ENCODE peak calls at places on chromosomes 1 and 21, in five cellular contexts. K is colonic mucosa, E is NB4, A is Panc1, Q is retinal pigment epithelial cell. X is an unnamed sample.

GRCh38 chr1:175274368-175274767 is 81.8 kb upstream of the KIAA0040 start:
- DNase-seq in K (no peak), E (no peak), A (no peak), Q (no peak), X (peak)

GRCh38 chr1:55362558-55362957 is 147.4 kb upstream of the USP24 start:
- DNase-seq in K (no peak), E (no peak), A (no peak), Q (peak), X (no peak)

GRCh38 chr1:40844887-40845878 is 17.0 kb downstream of the CITED4 start:
- DNase-seq in K (no peak), E (no peak), A (no peak), Q (no peak), X (no peak)

GRCh38 chr1:82099170-82099569 is 298.4 kb downstream of the ADGRL2 start:
- DNase-seq in K (no peak), E (no peak), A (no peak), Q (no peak), X (no peak)

GRCh38 chr1:162856260-162856659 is 4.7 kb downstream of the CCDC190 start:
- DNase-seq in K (no peak), E (no peak), A (no peak), Q (peak), X (no peak)

GRCh38 chr1:67701876-67702275 is 16.9 kb downstream of the GADD45A start:
- DNase-seq in K (no peak), E (no peak), A (no peak), Q (no peak), X (no peak)

GRCh38 chr1:55143686-55144085 is 71.5 kb downstream of the USP24 start:
- DNase-seq in K (no peak), E (peak), A (no peak), Q (no peak), X (peak)

GRCh38 chr1:186682721-186683120 is 2.5 kb upstream of the PTGS2 start:
- DNase-seq in K (no peak), E (no peak), A (no peak), Q (no peak), X (no peak)

GRCh38 chr1:69494171-69494570 is 73.6 kb upstream of the LRRC7 start:
- DNase-seq in K (no peak), E (no peak), A (no peak), Q (peak), X (no peak)

GRCh38 chr21:35314896-35315582 is 265.9 kb upstream of the RUNX1 start:
- DNase-seq in K (no peak), E (no peak), A (no peak), Q (no peak), X (no peak)

GRCh38 chr1:116874622-116875277 is 35.0 kb upstream of the PTGFRN start:
- DNase-seq in K (no peak), E (peak), A (no peak), Q (no peak), X (peak)

GRCh38 chr1:7117599-7118281 is 332.5 kb downstream of the CAMTA1 start:
- DNase-seq in K (no peak), E (peak), A (no peak), Q (peak), X (no peak)

GRCh38 chr1:176801553-176802020 is 338.6 kb downstream of the PAPPA2 start:
- DNase-seq in K (peak), E (no peak), A (no peak), Q (no peak), X (no peak)

GRCh38 chr1:185846672-185847440 is 112.7 kb downstream of the HMCN1 start:
- DNase-seq in K (no peak), E (no peak), A (no peak), Q (no peak), X (no peak)

GRCh38 chr1:168803696-168804510 is 74.9 kb upstream of the DPT start:
- DNase-seq in K (peak), E (no peak), A (no peak), Q (no peak), X (no peak)

GRCh38 chr1:201605385-201605747 is 66.4 kb downstream of the NAV1 start:
- DNase-seq in K (no peak), E (no peak), A (no peak), Q (no peak), X (no peak)

GRCh38 chr1:32925360-32926142 is 24.4 kb upstream of the TMEM54 start:
- DNase-seq in K (no peak), E (no peak), A (no peak), Q (no peak), X (no peak)

GRCh38 chr1:89465201-89465600 is 59.4 kb upstream of the LRRC8B start:
- DNase-seq in K (no peak), E (peak), A (no peak), Q (no peak), X (peak)

GRCh38 chr1:183417691-183418491 is at the start of gene NMNAT2:
- DNase-seq in K (no peak), E (no peak), A (no peak), Q (no peak), X (no peak)

GRCh38 chr1:169115891-169116585 is 9.5 kb downstream of the ATP1B1 start:
- DNase-seq in K (peak), E (no peak), A (no peak), Q (no peak), X (peak)

DNA sequence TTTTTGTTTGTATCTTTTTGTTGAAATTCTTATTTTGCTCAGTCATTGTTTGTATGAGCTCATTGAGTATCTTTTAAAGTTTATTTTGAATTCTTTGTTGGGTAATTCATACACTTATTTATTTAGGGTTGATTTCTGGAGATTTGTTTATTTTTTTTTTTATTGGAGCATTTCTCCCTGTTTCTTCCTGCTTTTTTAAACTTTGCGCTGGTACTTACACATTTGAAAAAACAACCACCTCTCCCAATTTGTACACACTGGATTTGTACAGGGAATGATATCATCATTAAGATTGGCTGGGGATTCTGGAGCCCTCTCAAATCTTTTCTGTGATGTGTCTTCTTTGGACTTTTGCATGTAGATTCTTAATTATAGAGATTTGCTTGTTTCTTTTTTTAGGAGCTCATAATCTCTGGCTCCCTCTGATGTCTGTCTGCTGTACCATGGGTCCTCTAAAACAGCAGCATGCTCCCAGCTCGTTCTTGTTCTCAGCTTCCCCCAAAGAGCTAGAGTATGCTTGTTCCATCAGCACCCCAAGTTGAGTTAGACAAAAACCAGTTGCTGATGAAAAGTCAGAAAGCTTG is 310.7 kb downstream of the DUSP10 start:
- DNase-seq in K (no peak), E (no peak), A (no peak), Q (no peak), X (no peak)
- TF ChIP-seq CTCF in K (no peak), E (no peak), A (peak), Q (peak), X (no peak)

GRCh38 chr1:28812669-28813468 is 899 bp downstream of the OPRD1 start:
- DNase-seq in K (no peak), E (no peak), A (no peak), Q (no peak), X (no peak)
- H3K4me3 ChIP-seq in K (no peak), E (no peak), A (peak), Q (no peak), X (no peak)

GRCh38 chr1:165763442-165763841 is 5.2 kb downstream of the TMCO1 start:
- DNase-seq in K (no peak), E (no peak), A (no peak), Q (no peak), X (no peak)

GRCh38 chr1:165773324-165773965 is 4.8 kb upstream of the TMCO1 start:
- DNase-seq in K (no peak), E (no peak), A (peak), Q (peak), X (no peak)

GRCh38 chr1:165764277-165764676 is 4.4 kb downstream of the TMCO1 start:
- DNase-seq in K (no peak), E (no peak), A (no peak), Q (no peak), X (no peak)

GRCh38 chr1:165772739-165773138 is 4.1 kb upstream of the TMCO1 start:
- DNase-seq in K (no peak), E (no peak), A (no peak), Q (no peak), X (no peak)

DNA sequence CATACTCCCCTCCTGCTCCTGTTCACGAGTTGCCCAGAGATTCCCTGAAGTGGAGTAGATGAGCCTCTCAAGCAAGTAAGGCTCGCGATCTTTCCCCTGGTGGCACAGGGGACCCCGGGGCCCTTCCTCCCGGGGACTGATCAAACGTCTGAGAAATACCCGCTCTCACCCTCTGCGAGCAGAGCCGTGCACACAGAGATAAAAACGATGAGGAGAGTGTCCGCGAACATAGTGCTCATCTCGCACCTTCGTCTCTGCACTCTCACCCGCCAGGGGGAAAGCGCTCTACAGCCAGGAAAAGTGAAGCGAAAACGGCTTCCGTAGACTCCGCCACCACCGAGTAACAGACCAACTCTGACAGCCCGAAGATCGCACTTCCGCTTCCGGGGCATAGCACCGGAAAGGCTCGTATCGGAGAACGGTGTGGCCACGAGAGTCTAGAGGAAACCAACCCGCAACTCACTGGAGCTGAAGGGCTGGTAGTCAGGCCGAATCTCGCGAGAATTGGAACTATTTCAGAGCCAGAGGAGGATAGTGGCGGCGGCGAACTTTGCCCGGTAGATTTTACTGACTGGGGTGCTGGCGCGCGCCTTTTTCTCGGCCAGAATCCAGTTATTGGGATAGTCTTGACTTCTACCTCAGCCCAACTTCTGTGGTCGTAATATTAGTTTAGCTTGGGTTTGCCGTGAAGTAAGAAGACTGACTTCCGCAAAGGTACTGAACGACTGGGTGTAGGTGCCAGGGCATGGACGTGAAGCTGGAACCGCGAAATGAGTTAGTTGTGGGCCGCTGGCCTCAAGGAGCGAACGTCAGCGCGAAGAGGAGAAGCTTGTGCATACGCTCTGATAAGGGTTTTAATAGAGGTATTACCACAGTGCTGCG is at the start of gene TMCO1:
- DNase-seq in K (peak), E (peak), A (peak), Q (peak), X (peak)
- TF ChIP-seq CTCF in K (no peak), E (no peak), A (no peak), Q (peak), X (peak)

GRCh38 chr1:3380465-3380864 is 74.0 kb upstream of the ARHGEF16 start:
- DNase-seq in K (no peak), E (no peak), A (no peak), Q (no peak), X (no peak)

GRCh38 chr1:3377604-3378279 is 76.7 kb upstream of the ARHGEF16 start:
- DNase-seq in K (no peak), E (no peak), A (no peak), Q (no peak), X (no peak)

GRCh38 chr1:3381901-3382300 is 72.6 kb upstream of the ARHGEF16 start:
- DNase-seq in K (no peak), E (no peak), A (no peak), Q (no peak), X (no peak)

GRCh38 chr1:3378411-3379208 is 75.9 kb upstream of the ARHGEF16 start:
- DNase-seq in K (no peak), E (peak), A (no peak), Q (no peak), X (no peak)

DNA sequence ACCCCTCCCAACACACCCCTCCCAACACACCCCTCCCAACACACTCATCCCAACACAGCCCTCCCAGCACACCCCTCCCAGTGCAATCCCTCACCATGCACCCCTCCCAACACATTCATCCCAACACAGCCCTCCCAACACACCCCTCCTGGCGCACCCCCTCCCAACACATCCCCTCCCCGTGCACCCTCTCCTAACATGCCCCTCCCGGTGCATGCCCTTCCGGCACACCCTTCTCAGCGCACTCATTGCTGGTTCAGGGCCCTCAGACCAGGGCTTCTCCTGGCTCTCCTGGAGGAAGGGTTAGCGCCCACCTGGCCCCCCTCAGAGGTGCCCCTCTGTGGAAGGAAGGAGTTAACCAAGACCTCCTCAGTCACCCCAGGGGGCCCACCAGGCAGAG is 74.5 kb upstream of the ARHGEF16 start:
- DNase-seq in K (no peak), E (no peak), A (no peak), Q (no peak), X (no peak)
- H3K4me3 ChIP-seq in K (no peak), E (no peak), A (no peak), Q (no peak), X (no peak)

DNA sequence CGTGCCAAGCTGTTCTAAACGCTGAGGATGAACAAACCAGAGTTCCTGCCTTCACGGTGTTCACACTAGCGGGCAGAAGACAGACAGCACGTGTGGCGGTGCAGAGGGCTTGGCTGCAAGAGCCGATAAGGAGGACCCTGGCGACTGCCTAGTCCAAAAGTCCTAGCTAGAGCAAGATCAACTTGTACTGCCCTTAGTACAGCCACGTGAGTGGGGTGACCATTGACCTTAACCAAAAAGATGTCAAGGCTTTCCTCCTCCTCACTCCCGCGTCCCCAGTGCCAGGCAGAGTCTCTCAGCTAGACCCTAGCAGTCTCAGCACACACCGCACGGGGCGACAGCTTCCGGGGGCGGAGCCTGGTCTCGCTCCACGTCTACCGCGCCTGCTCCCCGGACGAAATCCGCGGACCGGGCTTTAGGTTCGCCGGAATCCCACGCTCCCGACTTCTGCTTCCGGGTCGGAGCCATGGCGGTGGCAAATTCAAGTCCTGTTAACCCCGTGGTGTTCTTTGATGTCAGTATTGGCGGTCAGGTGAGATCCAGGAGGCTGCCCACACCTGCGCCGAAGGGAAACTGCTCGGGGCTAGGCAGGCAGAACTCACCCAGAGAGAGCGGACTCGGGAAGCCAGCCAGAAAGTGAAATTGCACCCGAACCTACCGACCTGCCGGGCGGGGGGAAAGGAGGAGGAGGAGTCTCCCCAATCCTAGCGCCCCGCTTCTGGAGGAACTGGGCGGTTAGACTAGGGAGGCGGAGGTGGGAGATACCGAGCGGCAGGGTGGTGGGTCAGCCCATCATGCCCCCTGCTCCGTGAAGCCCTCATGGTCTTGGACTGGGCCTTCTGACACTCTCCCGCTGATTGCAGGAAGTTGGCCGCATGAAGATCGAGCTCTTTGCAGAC is at the start of gene PPIH:
- DNase-seq in K (peak), E (peak), A (peak), Q (peak), X (peak)
- TF ChIP-seq CTCF in K (no peak), E (no peak), A (no peak), Q (no peak), X (peak)

GRCh38 chr1:27233677-27234053 is 767 bp upstream of the WDTC1 start:
- DNase-seq in K (no peak), E (peak), A (no peak), Q (no peak), X (no peak)
- H3K4me3 ChIP-seq in K (peak), E (peak), A (peak), Q (peak), X (peak)

DNA sequence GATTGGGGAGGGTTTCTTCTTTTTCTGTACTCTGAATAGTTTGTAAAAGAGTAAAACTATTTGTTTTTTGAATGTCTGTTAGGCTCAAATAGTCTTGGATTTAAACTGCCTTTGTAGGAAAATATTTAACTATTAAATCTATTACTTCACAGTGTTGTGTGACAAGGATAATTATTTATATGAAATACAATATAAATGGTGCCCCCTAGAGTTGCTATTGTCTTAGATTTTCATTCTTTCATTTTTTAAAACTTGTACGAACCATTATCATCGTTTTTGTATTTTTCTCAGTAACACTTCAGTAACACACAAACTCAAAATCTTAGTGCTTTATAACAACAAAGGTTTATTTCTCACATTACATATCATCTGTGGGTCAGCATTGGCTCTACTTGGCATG is 37.4 kb downstream of the C1orf185 start:
- DNase-seq in K (no peak), E (no peak), A (no peak), Q (no peak), X (no peak)
- TF ChIP-seq CTCF in K (no peak), E (no peak), A (no peak), Q (peak), X (no peak)

GRCh38 chr1:180510882-180511281 is 8.5 kb upstream of the ACBD6 start:
- DNase-seq in K (no peak), E (no peak), A (no peak), Q (no peak), X (no peak)

GRCh38 chr1:180513531-180513930 is 11.2 kb upstream of the ACBD6 start:
- DNase-seq in K (no peak), E (no peak), A (no peak), Q (no peak), X (no peak)

GRCh38 chr1:180515364-180515763 is 13.0 kb upstream of the ACBD6 start:
- DNase-seq in K (no peak), E (no peak), A (no peak), Q (no peak), X (no peak)

GRCh38 chr1:180519846-180520245 is 17.5 kb upstream of the ACBD6 start:
- DNase-seq in K (no peak), E (no peak), A (no peak), Q (no peak), X (no peak)

GRCh38 chr1:180515857-180516388 is 13.5 kb upstream of the ACBD6 start:
- DNase-seq in K (peak), E (peak), A (peak), Q (no peak), X (peak)
- H3K4me3 ChIP-seq in K (no peak), E (no peak), A (no peak), Q (no peak), X (no peak)

DNA sequence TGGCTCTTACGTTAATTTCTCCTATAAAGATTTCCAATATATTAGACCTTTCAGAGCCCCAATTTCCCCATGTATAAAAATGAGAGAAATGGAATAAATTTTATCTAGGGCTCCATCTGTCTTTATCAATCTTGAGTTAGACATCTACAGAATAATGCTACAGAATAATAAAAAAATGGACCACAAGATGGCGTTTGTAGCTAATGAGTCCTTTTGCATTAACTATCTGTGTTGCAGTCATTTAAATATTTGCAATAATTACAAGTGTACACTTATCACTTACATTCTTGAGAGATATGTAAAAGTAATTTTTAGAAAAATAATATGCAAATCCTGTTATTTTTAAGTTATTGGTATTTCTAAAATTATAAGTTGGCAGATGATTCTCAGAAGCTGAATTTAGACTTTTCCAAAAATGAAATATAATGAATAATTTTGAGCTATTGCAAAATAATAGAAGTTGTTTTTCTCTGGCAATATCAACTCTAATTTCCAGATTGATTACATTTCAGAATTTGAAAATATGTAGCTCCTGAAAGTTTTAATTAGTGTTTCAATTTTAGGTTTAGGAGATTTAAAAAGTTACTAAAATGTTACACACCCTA is 87.7 kb downstream of the SNX7 start:
- DNase-seq in K (no peak), E (peak), A (no peak), Q (no peak), X (peak)
- TF ChIP-seq CTCF in K (no peak), E (peak), A (peak), Q (peak), X (peak)